ENCODE peak calls at places on chromosomes 4 and X, in seven cellular contexts. One of them, this sample, is unnamed.
A peak's percentile ranks its signal among the peaks of the same experiment; 100 is the strongest.

GRCh38 chr4:136867465-136867864 is 664.8 kb downstream of the PCDH18 start:
- DNase-seq in erythroblast: no peak
- DNase-seq in nucleus accumbens: no peak
- DNase-seq in OCI-LY7: no peak
- DNase-seq in GM18507: no peak
- DNase-seq in GM12864: no peak
- DNase-seq in germinal center: no peak
- DNase-seq in this sample: peak; percentile 6

GRCh38 chr4:152099555-152099954 is 338.7 kb upstream of the GATB start:
- DNase-seq in nucleus accumbens: no peak
- DNase-seq in erythroblast: no peak
- DNase-seq in germinal center: no peak
- DNase-seq in OCI-LY7: no peak
- DNase-seq in GM18507: no peak
- DNase-seq in GM12864: no peak
- DNase-seq in this sample: no peak

GRCh38 chrX:129686422-129686948 is 31.7 kb upstream of the APLN start:
- DNase-seq in GM18507: no peak
- DNase-seq in erythroblast: no peak
- DNase-seq in germinal center: no peak
- DNase-seq in OCI-LY7: no peak
- DNase-seq in GM12864: no peak
- DNase-seq in nucleus accumbens: peak; percentile 21
- DNase-seq in this sample: peak; percentile 70

GRCh38 chrX:77003956-77004355 is 443.2 kb upstream of the FGF16 start:
- DNase-seq in GM18507: no peak
- DNase-seq in nucleus accumbens: no peak
- DNase-seq in GM12864: no peak
- DNase-seq in germinal center: no peak
- DNase-seq in OCI-LY7: no peak
- DNase-seq in erythroblast: peak; percentile 60
- DNase-seq in this sample: no peak

GRCh38 chr4:3470244-3471097 is 7.4 kb downstream of the DOK7 start:
- DNase-seq in GM18507: no peak
- DNase-seq in germinal center: no peak
- DNase-seq in GM12864: no peak
- DNase-seq in OCI-LY7: no peak
- DNase-seq in erythroblast: no peak
- DNase-seq in nucleus accumbens: no peak
- DNase-seq in this sample: peak; percentile 34

GRCh38 chr4:86247906-86248305 is 111.9 kb downstream of the MAPK10 start:
- DNase-seq in germinal center: no peak
- DNase-seq in nucleus accumbens: no peak
- DNase-seq in OCI-LY7: no peak
- DNase-seq in GM18507: no peak
- DNase-seq in erythroblast: no peak
- DNase-seq in GM12864: no peak
- DNase-seq in this sample: no peak

GRCh38 chrX:96372313-96373046 is 312.2 kb upstream of the DIAPH2 start:
- DNase-seq in GM12864: peak; percentile 1
- DNase-seq in OCI-LY7: peak; percentile 21
- DNase-seq in germinal center: no peak
- DNase-seq in erythroblast: peak; percentile 0
- DNase-seq in GM18507: no peak
- DNase-seq in nucleus accumbens: no peak
- DNase-seq in this sample: no peak

GRCh38 chr4:96193061-96193460 is 353.2 kb downstream of the PDHA2 start:
- DNase-seq in erythroblast: no peak
- DNase-seq in germinal center: no peak
- DNase-seq in OCI-LY7: no peak
- DNase-seq in GM18507: no peak
- DNase-seq in nucleus accumbens: no peak
- DNase-seq in GM12864: no peak
- DNase-seq in this sample: no peak

GRCh38 chr4:128527356-128527755 is 239.7 kb upstream of the PGRMC2 start:
- DNase-seq in GM18507: no peak
- DNase-seq in OCI-LY7: no peak
- DNase-seq in GM12864: no peak
- DNase-seq in germinal center: no peak
- DNase-seq in nucleus accumbens: no peak
- DNase-seq in erythroblast: no peak
- DNase-seq in this sample: no peak

GRCh38 chrX:17535229-17535628 is 160.2 kb downstream of the NHS start:
- DNase-seq in OCI-LY7: peak; percentile 2
- DNase-seq in germinal center: peak; percentile 2
- DNase-seq in GM18507: no peak
- DNase-seq in GM12864: no peak
- DNase-seq in nucleus accumbens: no peak
- DNase-seq in erythroblast: peak; percentile 10
- DNase-seq in this sample: no peak

GRCh38 chr4:8459867-8460453 is 19.4 kb downstream of the TRMT44 start:
- DNase-seq in GM12864: no peak
- DNase-seq in nucleus accumbens: no peak
- DNase-seq in germinal center: no peak
- DNase-seq in GM18507: no peak
- DNase-seq in OCI-LY7: no peak
- DNase-seq in erythroblast: no peak
- DNase-seq in this sample: no peak

GRCh38 chrX:154019061-154019621 is 561 bp downstream of the IRAK1 start:
- DNase-seq in germinal center: peak; percentile 7
- DNase-seq in OCI-LY7: peak; percentile 45
- DNase-seq in nucleus accumbens: no peak
- DNase-seq in GM18507: no peak
- DNase-seq in GM12864: no peak
- DNase-seq in erythroblast: peak; percentile 52
- DNase-seq in this sample: peak; percentile 58

GRCh38 chrX:50799531-50799961 is 14.4 kb downstream of the SHROOM4 start:
- DNase-seq in GM12864: no peak
- DNase-seq in OCI-LY7: no peak
- DNase-seq in nucleus accumbens: no peak
- DNase-seq in GM18507: no peak
- DNase-seq in erythroblast: no peak
- DNase-seq in germinal center: no peak
- DNase-seq in this sample: peak; percentile 47

GRCh38 chrX:112279940-112280339 is 197.4 kb upstream of the TRPC5 start:
- DNase-seq in GM12864: no peak
- DNase-seq in OCI-LY7: no peak
- DNase-seq in nucleus accumbens: no peak
- DNase-seq in GM18507: no peak
- DNase-seq in germinal center: no peak
- DNase-seq in erythroblast: no peak
- DNase-seq in this sample: no peak

GRCh38 chr4:182447938-182448280 is 204.7 kb downstream of the TENM3 start:
- DNase-seq in GM12864: no peak
- DNase-seq in erythroblast: no peak
- DNase-seq in germinal center: no peak
- DNase-seq in nucleus accumbens: no peak
- DNase-seq in GM18507: no peak
- DNase-seq in OCI-LY7: no peak
- DNase-seq in this sample: peak; percentile 16

GRCh38 chrX:153611298-153612095 is 12.6 kb upstream of the CCNQ start:
- DNase-seq in germinal center: no peak
- DNase-seq in GM12864: no peak
- DNase-seq in nucleus accumbens: no peak
- DNase-seq in OCI-LY7: no peak
- DNase-seq in erythroblast: no peak
- DNase-seq in GM18507: no peak
- DNase-seq in this sample: no peak

GRCh38 chr4:17492876-17493275 is 19.0 kb downstream of the QDPR start:
- DNase-seq in nucleus accumbens: no peak
- DNase-seq in OCI-LY7: no peak
- DNase-seq in erythroblast: no peak
- DNase-seq in GM12864: no peak
- DNase-seq in GM18507: no peak
- DNase-seq in germinal center: no peak
- DNase-seq in this sample: no peak

GRCh38 chr4:148443550-148444295 is 1.5 kb upstream of the NR3C2 start:
- DNase-seq in GM12864: no peak
- DNase-seq in erythroblast: no peak
- DNase-seq in OCI-LY7: peak; percentile 11
- DNase-seq in nucleus accumbens: peak; percentile 9
- DNase-seq in GM18507: no peak
- DNase-seq in germinal center: peak; percentile 8
- DNase-seq in this sample: peak; percentile 72

GRCh38 chr4:41832961-41833360 is 84.4 kb upstream of the PHOX2B start:
- DNase-seq in OCI-LY7: no peak
- DNase-seq in nucleus accumbens: no peak
- DNase-seq in GM18507: no peak
- DNase-seq in GM12864: no peak
- DNase-seq in erythroblast: no peak
- DNase-seq in germinal center: no peak
- DNase-seq in this sample: no peak

GRCh38 chr4:41815478-41815877 is 67.0 kb upstream of the PHOX2B start:
- DNase-seq in OCI-LY7: no peak
- DNase-seq in GM12864: no peak
- DNase-seq in nucleus accumbens: no peak
- DNase-seq in erythroblast: no peak
- DNase-seq in germinal center: no peak
- DNase-seq in GM18507: no peak
- DNase-seq in this sample: no peak

GRCh38 chr4:127463883-127464282 is 168.9 kb upstream of the INTU start:
- DNase-seq in OCI-LY7: no peak
- DNase-seq in erythroblast: no peak
- DNase-seq in nucleus accumbens: no peak
- DNase-seq in germinal center: no peak
- DNase-seq in GM18507: no peak
- DNase-seq in GM12864: no peak
- DNase-seq in this sample: no peak

GRCh38 chr4:17544831-17545234 is 29.9 kb downstream of the CLRN2 start:
- DNase-seq in GM12864: no peak
- DNase-seq in GM18507: no peak
- DNase-seq in germinal center: no peak
- DNase-seq in erythroblast: no peak
- DNase-seq in nucleus accumbens: peak; percentile 55
- DNase-seq in OCI-LY7: no peak
- DNase-seq in this sample: no peak

GRCh38 chr4:159227378-159227777 is 124.5 kb downstream of the RAPGEF2 start:
- DNase-seq in OCI-LY7: no peak
- DNase-seq in erythroblast: peak; percentile 80
- DNase-seq in nucleus accumbens: no peak
- DNase-seq in GM12864: no peak
- DNase-seq in germinal center: no peak
- DNase-seq in GM18507: no peak
- DNase-seq in this sample: no peak

GRCh38 chr4:145195167-145195952 is 15.0 kb upstream of the OTUD4 start:
- DNase-seq in germinal center: no peak
- DNase-seq in GM18507: no peak
- DNase-seq in nucleus accumbens: no peak
- DNase-seq in GM12864: no peak
- DNase-seq in erythroblast: no peak
- DNase-seq in OCI-LY7: peak; percentile 69
- DNase-seq in this sample: no peak

GRCh38 chrX:97529801-97530200 is 646.1 kb downstream of the RPA4 start:
- DNase-seq in germinal center: no peak
- DNase-seq in GM18507: no peak
- DNase-seq in erythroblast: peak; percentile 48
- DNase-seq in GM12864: no peak
- DNase-seq in nucleus accumbens: no peak
- DNase-seq in OCI-LY7: no peak
- DNase-seq in this sample: no peak

GRCh38 chr4:152937535-152938236 is 1.6 kb downstream of the FHDC1 start:
- DNase-seq in erythroblast: peak; percentile 93
- DNase-seq in OCI-LY7: no peak
- DNase-seq in GM12864: no peak
- DNase-seq in germinal center: peak; percentile 25
- DNase-seq in nucleus accumbens: peak; percentile 50
- DNase-seq in GM18507: no peak
- DNase-seq in this sample: peak; percentile 31

GRCh38 chr4:73815145-73815544 is 21.3 kb upstream of the CXCL6 start:
- DNase-seq in OCI-LY7: no peak
- DNase-seq in GM12864: no peak
- DNase-seq in GM18507: no peak
- DNase-seq in germinal center: no peak
- DNase-seq in erythroblast: no peak
- DNase-seq in nucleus accumbens: no peak
- DNase-seq in this sample: no peak

GRCh38 chr4:76219299-76220055 is 5.9 kb upstream of the SCARB2 start:
- DNase-seq in GM18507: no peak
- DNase-seq in OCI-LY7: no peak
- DNase-seq in erythroblast: no peak
- DNase-seq in GM12864: no peak
- DNase-seq in nucleus accumbens: no peak
- DNase-seq in germinal center: no peak
- DNase-seq in this sample: no peak

GRCh38 chr4:112951362-112951962 is 98.0 kb upstream of the ANK2 start:
- DNase-seq in nucleus accumbens: no peak
- DNase-seq in OCI-LY7: peak; percentile 13
- DNase-seq in germinal center: peak; percentile 2
- DNase-seq in GM12864: no peak
- DNase-seq in erythroblast: peak; percentile 1
- DNase-seq in GM18507: no peak
- DNase-seq in this sample: no peak

GRCh38 chr4:1411436-1412375 is 5.5 kb upstream of the NKX1-1 start:
- DNase-seq in erythroblast: no peak
- DNase-seq in OCI-LY7: no peak
- DNase-seq in GM18507: no peak
- DNase-seq in germinal center: no peak
- DNase-seq in GM12864: no peak
- DNase-seq in nucleus accumbens: no peak
- DNase-seq in this sample: no peak

GRCh38 chrX:107304141-107304540 is 97.7 kb downstream of the DNAAF6 start:
- DNase-seq in GM18507: no peak
- DNase-seq in germinal center: no peak
- DNase-seq in OCI-LY7: no peak
- DNase-seq in GM12864: no peak
- DNase-seq in erythroblast: no peak
- DNase-seq in nucleus accumbens: no peak
- DNase-seq in this sample: no peak

GRCh38 chr4:107578321-107578720 is 141.7 kb downstream of the PAPSS1 start:
- DNase-seq in nucleus accumbens: no peak
- DNase-seq in OCI-LY7: no peak
- DNase-seq in GM18507: no peak
- DNase-seq in germinal center: no peak
- DNase-seq in erythroblast: no peak
- DNase-seq in GM12864: no peak
- DNase-seq in this sample: no peak

GRCh38 chr4:7839856-7840255 is 99.8 kb downstream of the AFAP1 start:
- DNase-seq in OCI-LY7: no peak
- DNase-seq in erythroblast: no peak
- DNase-seq in germinal center: no peak
- DNase-seq in GM12864: no peak
- DNase-seq in GM18507: no peak
- DNase-seq in nucleus accumbens: no peak
- DNase-seq in this sample: no peak